ENCODE peak calls at places on chromosomes 6 and 20, in nine cellular contexts. I, Y, L, D, K, U, V, T and W are unnamed samples.

GRCh38 chr6:36755435-36756348 is 58.1 kb downstream of the RAB44 start:
- DNase-seq in K (peak), U (peak), I (no peak), L (no peak), D (no peak), T (peak), V (peak), Y (peak), W (peak)

GRCh38 chr20:49278036-49278816 is at the start of gene ZNFX1:
- DNase-seq in Y (peak), K (peak), L (peak), T (peak), D (peak), U (peak), I (peak), V (peak), W (peak)

GRCh38 chr6:152355166-152355565 is 282.0 kb downstream of the SYNE1 start:
- DNase-seq in T (no peak), L (no peak), D (no peak), Y (no peak), U (no peak), I (no peak), K (no peak), V (no peak), W (no peak)

GRCh38 chr6:72857791-72858190 is 235.9 kb downstream of the KCNQ5 start:
- DNase-seq in V (no peak), Y (no peak), L (no peak), U (no peak), D (no peak), K (no peak), I (no peak), T (no peak), W (no peak)

GRCh38 chr6:31752739-31753319 is 9.6 kb upstream of the SAPCD1 start:
- DNase-seq in L (peak), I (no peak), U (no peak), V (no peak), Y (no peak), D (no peak), K (no peak), T (no peak), W (no peak)

GRCh38 chr20:38127011-38127621 is 38.0 kb downstream of the TGM2 start:
- DNase-seq in U (no peak), Y (no peak), I (peak), L (peak), D (no peak), V (no peak), T (no peak), K (peak), W (no peak)

GRCh38 chr6:144064402-144064830 is 31.0 kb downstream of the SF3B5 start:
- DNase-seq in I (no peak), K (peak), L (no peak), T (peak), D (peak), U (peak), Y (peak), V (peak), W (peak)

GRCh38 chr6:151096255-151096612 is 143.5 kb upstream of the AKAP12 start:
- DNase-seq in D (no peak), T (no peak), L (no peak), U (no peak), K (no peak), Y (no peak), I (no peak), V (no peak), W (no peak)